ENCODE peak calls at places on chromosome 2, in six cellular contexts. K is HFF-Myc, H is cardiac muscle cell, W is lower lobe of right lung, G is epithelial cell of esophagus, D is AG10803. R is an unnamed sample.

GRCh38 chr2:234249873-234250272 is 199.4 kb downstream of the SPP2 start:
- DNase-seq in K (no peak), H (peak), W (no peak), G (peak), D (peak), R (peak)

GRCh38 chr2:133177196-133177595 is 391.1 kb downstream of the NCKAP5 start:
- DNase-seq in K (no peak), H (no peak), W (no peak), G (no peak), D (peak), R (no peak)

GRCh38 chr2:208210688-208211451 is 21.0 kb upstream of the C2orf80 start:
- DNase-seq in K (no peak), H (no peak), W (no peak), G (no peak), D (no peak), R (no peak)

GRCh38 chr2:234026111-234026510 is 24.4 kb upstream of the SPP2 start:
- DNase-seq in K (no peak), H (no peak), W (no peak), G (no peak), D (no peak), R (peak)

GRCh38 chr2:156562136-156562535 is 126.0 kb downstream of the GPD2 start:
- DNase-seq in K (no peak), H (no peak), W (no peak), G (no peak), D (no peak), R (no peak)

GRCh38 chr2:68251855-68252406 is 401 bp downstream of the PPP3R1 start:
- DNase-seq in K (no peak), H (peak), W (peak), G (peak), D (no peak), R (no peak)

GRCh38 chr2:42784204-42784880 is 8.0 kb downstream of the HAAO start:
- DNase-seq in K (no peak), H (no peak), W (no peak), G (no peak), D (no peak), R (no peak)

GRCh38 chr2:16246911-16247310 is 306.6 kb downstream of the MYCN start:
- DNase-seq in K (no peak), H (no peak), W (no peak), G (no peak), D (no peak), R (no peak)

GRCh38 chr2:72738096-72738495 is 87.7 kb downstream of the EXOC6B start:
- DNase-seq in K (no peak), H (no peak), W (no peak), G (peak), D (no peak), R (peak)

GRCh38 chr2:43634604-43635306 is 2.3 kb upstream of the PLEKHH2 start:
- DNase-seq in K (peak), H (peak), W (no peak), G (peak), D (peak), R (peak)

GRCh38 chr2:173584676-173585453 is 230.2 kb downstream of the CDCA7 start:
- DNase-seq in K (no peak), H (no peak), W (no peak), G (no peak), D (peak), R (no peak)

GRCh38 chr2:201923436-201923975 is 110.1 kb upstream of the FZD7 start:
- DNase-seq in K (no peak), H (no peak), W (no peak), G (no peak), D (no peak), R (no peak)

GRCh38 chr2:171813126-171813525 is 80.9 kb downstream of the SLC25A12 start:
- DNase-seq in K (no peak), H (no peak), W (no peak), G (no peak), D (no peak), R (no peak)

GRCh38 chr2:143246815-143247744 is 117.9 kb downstream of the ARHGAP15 start:
- DNase-seq in K (no peak), H (no peak), W (no peak), G (no peak), D (no peak), R (no peak)

GRCh38 chr2:191688934-191689695 is 11.2 kb downstream of the NABP1 start:
- DNase-seq in K (no peak), H (peak), W (no peak), G (peak), D (peak), R (peak)

GRCh38 chr2:240451108-240451611 is 15.7 kb downstream of the GPC1 start:
- DNase-seq in K (no peak), H (no peak), W (peak), G (no peak), D (no peak), R (no peak)

GRCh38 chr2:127182626-127183458 is 37.3 kb downstream of the CYP27C1 start:
- DNase-seq in K (no peak), H (no peak), W (no peak), G (no peak), D (no peak), R (no peak)

GRCh38 chr2:182283512-182283911 is 143.3 kb downstream of the PDE1A start:
- DNase-seq in K (no peak), H (peak), W (no peak), G (no peak), D (no peak), R (no peak)

GRCh38 chr2:104077573-104077972 is 776.3 kb upstream of the POU3F3 start:
- DNase-seq in K (no peak), H (no peak), W (no peak), G (no peak), D (no peak), R (no peak)

GRCh38 chr2:151020411-151020810 is 241.3 kb downstream of the RBM43 start:
- DNase-seq in K (no peak), H (no peak), W (no peak), G (no peak), D (no peak), R (no peak)

GRCh38 chr2:37768491-37768925 is 97.1 kb upstream of the CDC42EP3 start:
- DNase-seq in K (peak), H (peak), W (no peak), G (peak), D (peak), R (peak)
- H3K4me3 ChIP-seq in K (no peak), H (no peak), W (no peak), G (no peak), D (no peak), R (no peak)

DNA sequence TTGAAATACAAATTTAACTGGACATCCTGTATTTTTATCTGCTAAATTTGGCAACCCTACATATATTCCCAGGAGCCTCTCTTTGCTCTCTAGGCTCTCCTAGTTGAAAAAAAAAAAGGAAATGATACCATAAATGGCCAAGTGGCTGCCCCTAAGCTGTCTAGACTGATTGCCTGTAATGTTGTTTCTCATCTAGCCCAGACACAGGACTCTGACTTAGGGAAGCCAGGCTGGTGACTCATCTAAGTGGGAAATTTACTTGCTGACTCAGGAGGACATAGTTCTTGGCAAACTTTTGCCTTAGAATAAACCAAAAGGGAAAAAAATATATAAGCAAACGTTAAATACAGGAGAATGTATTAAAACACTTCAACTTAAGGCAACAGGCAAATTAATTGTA is 14.6 kb upstream of the ITGAV start:
- DNase-seq in K (peak), H (peak), W (no peak), G (peak), D (peak), R (peak)
- TF ChIP-seq CTCF in K (no peak), H (no peak), W (no peak), G (no peak), D (no peak), R (no peak)

DNA sequence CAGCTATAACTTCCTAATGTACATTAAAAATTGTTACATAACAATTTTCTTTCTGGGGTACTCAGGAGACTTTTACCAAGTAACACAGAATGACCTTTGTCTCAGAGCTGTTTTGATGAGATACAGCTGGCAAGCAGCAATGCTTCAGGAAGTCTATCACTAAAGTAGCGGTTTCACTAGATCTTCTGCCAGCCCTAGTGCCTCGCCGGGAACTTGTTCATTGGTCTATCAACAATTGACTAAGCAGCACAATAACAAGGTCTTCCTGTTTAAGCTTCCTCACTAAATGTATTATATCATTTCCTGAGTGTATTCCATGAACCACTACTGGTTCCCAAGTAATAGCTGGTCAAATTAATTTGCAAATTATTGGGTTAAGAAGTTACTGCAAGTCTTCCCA is 69.2 kb downstream of the TRIP12 start:
- DNase-seq in K (peak), H (peak), W (no peak), G (peak), D (peak), R (peak)
- H3K4me3 ChIP-seq in K (no peak), H (no peak), W (no peak), G (no peak), D (no peak), R (no peak)

DNA sequence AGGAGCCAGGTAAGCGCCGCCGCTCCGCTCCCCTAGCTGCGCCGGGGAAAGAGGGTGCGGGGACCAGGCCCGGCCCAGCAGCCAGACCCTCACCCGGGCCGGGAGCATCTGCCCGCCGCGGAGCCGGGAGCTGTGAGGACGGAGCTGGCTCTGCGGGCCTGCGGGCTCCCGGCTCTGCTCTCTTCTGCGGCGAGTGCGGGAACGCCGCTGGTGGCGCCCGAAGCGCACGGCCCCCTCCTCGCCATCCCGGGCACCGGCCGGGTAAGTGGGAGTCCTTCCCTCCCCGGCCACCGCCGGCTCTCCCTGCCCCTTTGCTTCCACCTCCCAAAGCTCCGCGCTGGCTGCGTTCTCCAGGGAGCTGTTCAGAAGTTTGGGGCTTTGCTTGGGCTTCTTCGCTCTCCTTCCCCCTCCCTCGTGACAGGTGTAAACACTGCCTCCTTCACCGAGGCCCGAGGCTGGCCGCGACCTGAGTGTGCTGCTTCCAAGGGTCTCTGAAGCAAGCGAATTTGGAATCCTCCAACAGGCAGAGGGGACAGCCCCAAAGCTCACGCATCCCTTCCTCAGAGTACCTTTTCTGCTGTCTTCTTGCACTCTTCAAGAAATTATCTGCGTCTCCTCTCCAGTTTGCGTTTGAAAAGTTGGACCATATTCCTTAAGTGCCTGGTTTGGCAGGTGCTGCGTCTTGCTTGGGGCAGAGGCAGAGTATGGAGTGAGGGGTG is 635 bp downstream of the AFTPH start:
- DNase-seq in K (no peak), H (no peak), W (no peak), G (peak), D (no peak), R (no peak)
- TF ChIP-seq CTCF in K (no peak), H (no peak), W (no peak), G (no peak), D (no peak), R (no peak)

GRCh38 chr2:96866586-96866985 is 3.3 kb downstream of the SEMA4C start:
- DNase-seq in K (no peak), H (no peak), W (no peak), G (no peak), D (no peak), R (no peak)
- H3K4me3 ChIP-seq in K (peak), H (no peak), W (peak), G (no peak), D (no peak), R (no peak)

GRCh38 chr2:180985771-180986395 is 5.5 kb downstream of the UBE2E3 start:
- DNase-seq in K (no peak), H (no peak), W (no peak), G (no peak), D (no peak), R (no peak)

GRCh38 chr2:180980185-180980942 is at the start of gene UBE2E3:
- DNase-seq in K (no peak), H (peak), W (peak), G (peak), D (peak), R (peak)

GRCh38 chr2:180980943-180981898 is 816 bp downstream of the UBE2E3 start:
- DNase-seq in K (no peak), H (peak), W (peak), G (peak), D (peak), R (peak)

GRCh38 chr2:180987146-180987545 is 6.7 kb downstream of the UBE2E3 start:
- DNase-seq in K (no peak), H (no peak), W (no peak), G (no peak), D (no peak), R (no peak)

GRCh38 chr2:180983468-180984388 is 3.3 kb downstream of the UBE2E3 start:
- DNase-seq in K (peak), H (peak), W (no peak), G (peak), D (peak), R (peak)
- TF ChIP-seq CTCF in K (peak), H (peak), W (peak), G (peak), D (peak), R (peak)

DNA sequence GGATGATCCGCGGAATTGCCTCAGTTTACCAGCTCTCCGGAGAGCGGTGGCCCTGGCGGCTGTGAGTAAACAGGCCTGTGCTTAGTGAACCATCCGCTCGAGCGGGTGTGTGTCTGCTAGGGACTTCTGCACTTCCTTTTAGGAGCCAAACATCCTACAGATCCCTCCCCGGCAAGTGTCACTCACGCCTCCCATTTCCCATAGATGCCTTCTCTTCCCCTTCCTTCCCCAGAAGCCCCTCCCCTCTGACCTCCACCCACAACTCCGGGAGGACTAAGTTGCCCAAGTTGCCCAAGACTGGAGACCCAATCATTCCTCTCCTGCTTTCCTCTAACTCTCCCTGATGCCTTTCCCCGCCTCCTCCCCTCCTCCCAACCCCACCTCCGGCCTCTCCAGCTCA is 2.9 kb downstream of the C1QL2 start:
- DNase-seq in K (no peak), H (no peak), W (no peak), G (no peak), D (no peak), R (no peak)
- H3K4me3 ChIP-seq in K (no peak), H (no peak), W (no peak), G (no peak), D (no peak), R (no peak)

GRCh38 chr2:166916987-166917386 is 28.7 kb downstream of the XIRP2 start:
- DNase-seq in K (no peak), H (no peak), W (no peak), G (no peak), D (no peak), R (no peak)
- TF ChIP-seq CTCF in K (no peak), H (no peak), W (no peak), G (no peak), D (no peak), R (no peak)

GRCh38 chr2:165245081-165245480 is 5.9 kb downstream of the SCN2A start:
- DNase-seq in K (no peak), H (no peak), W (no peak), G (no peak), D (no peak), R (no peak)

GRCh38 chr2:165251361-165251760 is 12.1 kb downstream of the SCN2A start:
- DNase-seq in K (no peak), H (no peak), W (no peak), G (no peak), D (no peak), R (no peak)

GRCh38 chr2:165253178-165253577 is 14.0 kb downstream of the SCN2A start:
- DNase-seq in K (no peak), H (no peak), W (no peak), G (no peak), D (no peak), R (no peak)

GRCh38 chr2:165248238-165248637 is 9.0 kb downstream of the SCN2A start:
- DNase-seq in K (no peak), H (no peak), W (no peak), G (peak), D (no peak), R (no peak)
- H3K4me3 ChIP-seq in K (no peak), H (no peak), W (no peak), G (no peak), D (no peak), R (no peak)